ENCODE peak calls at places on chromosomes 1 and 21, in four cellular contexts. One of them, this sample, is unnamed.

GRCh38 chr1:60589046-60589748 is 493.2 kb upstream of the NFIA start:
- DNase-seq in PC-9: no peak
- DNase-seq in NAMALWA: no peak
- DNase-seq in cardiac septum: no peak
- DNase-seq in this sample: no peak

GRCh38 chr1:238177960-238178359 is 287.2 kb upstream of the ZP4 start:
- DNase-seq in PC-9: no peak
- DNase-seq in cardiac septum: no peak
- DNase-seq in NAMALWA: no peak
- DNase-seq in this sample: no peak

GRCh38 chr1:62271137-62271536 is 48.1 kb downstream of the KANK4 start:
- DNase-seq in cardiac septum: no peak
- DNase-seq in PC-9: no peak
- DNase-seq in NAMALWA: no peak
- DNase-seq in this sample: no peak

GRCh38 chr21:37803076-37803475 is 113.2 kb downstream of the KCNJ6 start:
- DNase-seq in cardiac septum: no peak
- DNase-seq in PC-9: no peak
- DNase-seq in NAMALWA: no peak
- DNase-seq in this sample: no peak

GRCh38 chr1:22133928-22134324 is 9.0 kb downstream of the WNT4 start:
- DNase-seq in PC-9: no peak
- DNase-seq in cardiac septum: no peak
- DNase-seq in NAMALWA: no peak
- DNase-seq in this sample: no peak

GRCh38 chr21:45787371-45787770 is 143.8 kb downstream of the PCBP3 start:
- DNase-seq in NAMALWA: no peak
- DNase-seq in PC-9: no peak
- DNase-seq in cardiac septum: no peak
- DNase-seq in this sample: peak; percentile 77

GRCh38 chr1:11376981-11377583 is 101.9 kb upstream of the DISP3 start:
- DNase-seq in NAMALWA: no peak
- DNase-seq in cardiac septum: no peak
- DNase-seq in PC-9: no peak
- DNase-seq in this sample: no peak

GRCh38 chr1:36384542-36385409 is 948 bp downstream of the STK40 start:
- DNase-seq in NAMALWA: peak; percentile 52
- DNase-seq in PC-9: peak; percentile 92
- DNase-seq in cardiac septum: peak; percentile 91
- DNase-seq in this sample: no peak

GRCh38 chr1:211738709-211739301 is 63.4 kb upstream of the NEK2 start:
- DNase-seq in NAMALWA: no peak
- DNase-seq in cardiac septum: peak; percentile 85
- DNase-seq in PC-9: peak; percentile 62
- DNase-seq in this sample: no peak

This sample was measured in osteocyte.